ENCODE peak calls at places on chromosomes 7 and 10, in nine cellular contexts. One of them, this sample, is unnamed. For H3K4me1, the result is how much of the 10 kb centered on the place peaks cover.

GRCh38 chr7:74010407-74010806 is 17.6 kb upstream of the ELN start:
- DNase-seq in fibroblast of lung: no peak
- DNase-seq in A549: no peak
- DNase-seq in heart right ventricle: no peak
- DNase-seq in colonic mucosa: no peak
- DNase-seq in PC-9: no peak
- DNase-seq in BE2C: no peak
- DNase-seq in transverse colon: no peak
- DNase-seq in tibial artery: peak
- DNase-seq in this sample: no peak

GRCh38 chr7:464712-465461 is 54.8 kb downstream of the PDGFA start:
- DNase-seq in tibial artery: peak
- DNase-seq in transverse colon: no peak
- DNase-seq in PC-9: no peak
- DNase-seq in fibroblast of lung: peak
- DNase-seq in A549: no peak
- DNase-seq in BE2C: no peak
- DNase-seq in heart right ventricle: peak
- DNase-seq in colonic mucosa: no peak
- DNase-seq in this sample: peak

GRCh38 chr7:52540041-52540440 is 495.4 kb upstream of the POM121L12 start:
- DNase-seq in fibroblast of lung: no peak
- DNase-seq in BE2C: peak
- DNase-seq in A549: no peak
- DNase-seq in tibial artery: no peak
- DNase-seq in heart right ventricle: no peak
- DNase-seq in PC-9: no peak
- DNase-seq in colonic mucosa: no peak
- DNase-seq in transverse colon: no peak
- DNase-seq in this sample: no peak

GRCh38 chr10:78215645-78216044 is 182.0 kb downstream of the RPS24 start:
- DNase-seq in BE2C: no peak
- DNase-seq in transverse colon: peak
- DNase-seq in tibial artery: peak
- DNase-seq in PC-9: no peak
- DNase-seq in heart right ventricle: peak
- DNase-seq in fibroblast of lung: peak
- DNase-seq in colonic mucosa: peak
- DNase-seq in A549: no peak
- DNase-seq in this sample: no peak

GRCh38 chr10:81095238-81095637 is 557.5 kb downstream of the SH2D4B start:
- DNase-seq in transverse colon: no peak
- DNase-seq in A549: no peak
- DNase-seq in colonic mucosa: no peak
- DNase-seq in fibroblast of lung: no peak
- DNase-seq in heart right ventricle: no peak
- DNase-seq in BE2C: no peak
- DNase-seq in tibial artery: no peak
- DNase-seq in PC-9: no peak
- DNase-seq in this sample: no peak

GRCh38 chr10:89115876-89116627 is 91.1 kb downstream of the CH25H start:
- DNase-seq in fibroblast of lung: peak
- DNase-seq in tibial artery: no peak
- DNase-seq in colonic mucosa: no peak
- DNase-seq in heart right ventricle: no peak
- DNase-seq in transverse colon: no peak
- DNase-seq in BE2C: no peak
- DNase-seq in PC-9: no peak
- DNase-seq in A549: peak
- DNase-seq in this sample: no peak

GRCh38 chr10:11663763-11664555 is 52.5 kb upstream of the USP6NL start:
- DNase-seq in BE2C: no peak
- DNase-seq in heart right ventricle: no peak
- DNase-seq in tibial artery: no peak
- DNase-seq in transverse colon: peak
- DNase-seq in fibroblast of lung: no peak
- DNase-seq in colonic mucosa: peak
- DNase-seq in PC-9: no peak
- DNase-seq in A549: no peak
- DNase-seq in this sample: no peak

GRCh38 chr7:151725844-151726770 is 150.8 kb downstream of the PRKAG2 start:
- DNase-seq in tibial artery: no peak
- DNase-seq in fibroblast of lung: no peak
- DNase-seq in PC-9: no peak
- DNase-seq in BE2C: no peak
- DNase-seq in A549: no peak
- DNase-seq in colonic mucosa: no peak
- DNase-seq in transverse colon: no peak
- DNase-seq in heart right ventricle: no peak
- DNase-seq in this sample: no peak

GRCh38 chr7:130322615-130323014 is 22.0 kb upstream of the CPA5 start:
- DNase-seq in PC-9: peak
- DNase-seq in A549: no peak
- DNase-seq in BE2C: no peak
- DNase-seq in heart right ventricle: no peak
- DNase-seq in tibial artery: no peak
- DNase-seq in transverse colon: no peak
- DNase-seq in fibroblast of lung: no peak
- DNase-seq in colonic mucosa: no peak
- DNase-seq in this sample: no peak

GRCh38 chr10:114504769-114505579 is 100.7 kb upstream of the AFAP1L2 start:
- DNase-seq in PC-9: peak
- DNase-seq in A549: no peak
- DNase-seq in colonic mucosa: no peak
- DNase-seq in fibroblast of lung: peak
- DNase-seq in BE2C: no peak
- DNase-seq in heart right ventricle: no peak
- DNase-seq in transverse colon: no peak
- DNase-seq in tibial artery: no peak
- DNase-seq in this sample: no peak

GRCh38 chr10:60732240-60733188 is 45.8 kb upstream of the CDK1 start:
- DNase-seq in transverse colon: peak
- DNase-seq in PC-9: peak
- DNase-seq in fibroblast of lung: no peak
- DNase-seq in A549: no peak
- DNase-seq in tibial artery: no peak
- DNase-seq in colonic mucosa: peak
- DNase-seq in BE2C: no peak
- DNase-seq in heart right ventricle: no peak
- DNase-seq in this sample: peak

GRCh38 chr7:105589221-105590077 is 8.2 kb upstream of the EFCAB10 start:
- DNase-seq in A549: peak
- DNase-seq in BE2C: peak
- DNase-seq in PC-9: peak
- DNase-seq in fibroblast of lung: peak
- DNase-seq in tibial artery: peak
- DNase-seq in transverse colon: peak
- DNase-seq in heart right ventricle: peak
- DNase-seq in colonic mucosa: peak
- DNase-seq in this sample: peak

GRCh38 chr10:132961-133898 is 2.0 kb upstream of the ZMYND11 start:
- DNase-seq in BE2C: no peak
- DNase-seq in heart right ventricle: no peak
- DNase-seq in tibial artery: no peak
- DNase-seq in PC-9: no peak
- DNase-seq in colonic mucosa: no peak
- DNase-seq in A549: no peak
- DNase-seq in transverse colon: no peak
- DNase-seq in fibroblast of lung: peak
- DNase-seq in this sample: no peak

GRCh38 chr7:30968747-30969603 is 5.2 kb downstream of the GHRHR start:
- DNase-seq in PC-9: no peak
- DNase-seq in A549: no peak
- DNase-seq in colonic mucosa: peak
- DNase-seq in fibroblast of lung: no peak
- DNase-seq in heart right ventricle: no peak
- DNase-seq in BE2C: no peak
- DNase-seq in tibial artery: no peak
- DNase-seq in transverse colon: no peak
- DNase-seq in this sample: no peak

GRCh38 chr10:77445562-77445961 is 192.0 kb downstream of the KCNMA1 start:
- DNase-seq in tibial artery: no peak
- DNase-seq in PC-9: no peak
- DNase-seq in BE2C: no peak
- DNase-seq in colonic mucosa: no peak
- DNase-seq in fibroblast of lung: no peak
- DNase-seq in transverse colon: no peak
- DNase-seq in A549: no peak
- DNase-seq in heart right ventricle: no peak
- DNase-seq in this sample: no peak

GRCh38 chr10:27541728-27542285 is 37.7 kb downstream of the RAB18 start:
- DNase-seq in colonic mucosa: no peak
- DNase-seq in PC-9: no peak
- DNase-seq in BE2C: no peak
- DNase-seq in tibial artery: no peak
- DNase-seq in A549: no peak
- DNase-seq in fibroblast of lung: no peak
- DNase-seq in heart right ventricle: no peak
- DNase-seq in transverse colon: no peak
- DNase-seq in this sample: peak

GRCh38 chr10:8602821-8603220 is 548.3 kb downstream of the GATA3 start:
- DNase-seq in tibial artery: no peak
- DNase-seq in heart right ventricle: no peak
- DNase-seq in transverse colon: no peak
- DNase-seq in colonic mucosa: no peak
- DNase-seq in PC-9: no peak
- DNase-seq in fibroblast of lung: no peak
- DNase-seq in BE2C: no peak
- DNase-seq in A549: no peak
- DNase-seq in this sample: no peak

GRCh38 chr7:21345361-21345760 is 82.5 kb upstream of the SP4 start:
- DNase-seq in PC-9: no peak
- DNase-seq in BE2C: no peak
- DNase-seq in A549: no peak
- DNase-seq in transverse colon: no peak
- DNase-seq in colonic mucosa: no peak
- DNase-seq in heart right ventricle: no peak
- DNase-seq in tibial artery: no peak
- DNase-seq in fibroblast of lung: no peak
- DNase-seq in this sample: no peak

DNA sequence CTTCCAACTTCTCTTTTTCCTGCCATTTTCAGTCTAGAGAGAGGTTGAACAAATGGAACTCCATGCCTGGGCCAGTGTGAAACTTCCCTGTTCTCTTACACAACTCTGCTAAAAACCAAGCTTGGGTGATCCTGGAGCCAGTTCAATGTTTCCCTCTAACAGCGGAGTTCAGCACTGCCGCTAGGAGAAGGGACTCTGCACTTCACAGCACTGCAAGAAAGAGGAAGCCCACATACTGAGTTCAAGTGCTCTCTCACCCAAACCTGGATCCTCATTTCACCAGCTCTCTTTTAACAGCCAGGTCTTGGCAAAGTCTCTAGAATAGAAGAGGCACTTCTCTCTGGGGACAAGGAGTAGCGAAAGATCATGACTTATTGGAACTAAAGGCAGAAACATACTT is 18.8 kb downstream of the FOXI2 start:
- DNase-seq in tibial artery: no peak
- DNase-seq in BE2C: no peak
- DNase-seq in heart right ventricle: no peak
- DNase-seq in colonic mucosa: no peak
- DNase-seq in A549: no peak
- DNase-seq in PC-9: no peak
- DNase-seq in fibroblast of lung: no peak
- DNase-seq in transverse colon: no peak
- DNase-seq in this sample: no peak
- TF ChIP-seq CTCF in tibial artery: no peak
- TF ChIP-seq CTCF in BE2C: no peak
- TF ChIP-seq CTCF in heart right ventricle: no peak
- TF ChIP-seq CTCF in colonic mucosa: no peak
- TF ChIP-seq CTCF in A549: no peak
- TF ChIP-seq CTCF in PC-9: no peak
- TF ChIP-seq CTCF in fibroblast of lung: no peak
- TF ChIP-seq CTCF in transverse colon: no peak
- TF ChIP-seq CTCF in this sample: no peak

GRCh38 chr10:1230138-1230537 is 174.0 kb downstream of the WDR37 start:
- DNase-seq in colonic mucosa: no peak
- DNase-seq in tibial artery: no peak
- DNase-seq in A549: no peak
- DNase-seq in BE2C: no peak
- DNase-seq in heart right ventricle: no peak
- DNase-seq in transverse colon: no peak
- DNase-seq in fibroblast of lung: no peak
- DNase-seq in PC-9: no peak
- DNase-seq in this sample: no peak
- H3K4me1 ChIP-seq in colonic mucosa: under half
- H3K4me1 ChIP-seq in tibial artery: under half
- H3K4me1 ChIP-seq in A549: under half
- H3K4me1 ChIP-seq in BE2C: under half
- H3K4me1 ChIP-seq in heart right ventricle: under half
- H3K4me1 ChIP-seq in transverse colon: under half
- H3K4me1 ChIP-seq in fibroblast of lung: under half
- H3K4me1 ChIP-seq in PC-9: under half
- H3K4me1 ChIP-seq in this sample: under half

GRCh38 chr7:43697690-43698089 is 31.6 kb downstream of the COA1 start:
- DNase-seq in BE2C: no peak
- DNase-seq in heart right ventricle: no peak
- DNase-seq in PC-9: no peak
- DNase-seq in A549: no peak
- DNase-seq in colonic mucosa: no peak
- DNase-seq in fibroblast of lung: peak
- DNase-seq in transverse colon: no peak
- DNase-seq in tibial artery: no peak
- DNase-seq in this sample: no peak

GRCh38 chr7:43692582-43693373 is 36.5 kb downstream of the COA1 start:
- DNase-seq in colonic mucosa: no peak
- DNase-seq in tibial artery: no peak
- DNase-seq in PC-9: no peak
- DNase-seq in BE2C: no peak
- DNase-seq in fibroblast of lung: no peak
- DNase-seq in A549: peak
- DNase-seq in heart right ventricle: no peak
- DNase-seq in transverse colon: no peak
- DNase-seq in this sample: no peak

GRCh38 chr7:43691611-43692010 is 37.7 kb downstream of the COA1 start:
- DNase-seq in colonic mucosa: no peak
- DNase-seq in BE2C: no peak
- DNase-seq in A549: no peak
- DNase-seq in transverse colon: no peak
- DNase-seq in tibial artery: no peak
- DNase-seq in fibroblast of lung: no peak
- DNase-seq in PC-9: no peak
- DNase-seq in heart right ventricle: no peak
- DNase-seq in this sample: no peak

GRCh38 chr7:43693687-43694398 is 35.5 kb downstream of the COA1 start:
- DNase-seq in tibial artery: no peak
- DNase-seq in fibroblast of lung: peak
- DNase-seq in transverse colon: no peak
- DNase-seq in BE2C: no peak
- DNase-seq in A549: peak
- DNase-seq in colonic mucosa: no peak
- DNase-seq in heart right ventricle: no peak
- DNase-seq in PC-9: no peak
- DNase-seq in this sample: no peak

GRCh38 chr7:43694399-43694748 is 34.9 kb downstream of the COA1 start:
- DNase-seq in A549: no peak
- DNase-seq in BE2C: no peak
- DNase-seq in transverse colon: no peak
- DNase-seq in heart right ventricle: no peak
- DNase-seq in PC-9: no peak
- DNase-seq in colonic mucosa: no peak
- DNase-seq in tibial artery: no peak
- DNase-seq in fibroblast of lung: peak
- DNase-seq in this sample: no peak
- H3K4me3 ChIP-seq in A549: no peak
- H3K4me3 ChIP-seq in BE2C: no peak
- H3K4me3 ChIP-seq in transverse colon: no peak
- H3K4me3 ChIP-seq in heart right ventricle: no peak
- H3K4me3 ChIP-seq in PC-9: no peak
- H3K4me3 ChIP-seq in colonic mucosa: no peak
- H3K4me3 ChIP-seq in tibial artery: no peak
- H3K4me3 ChIP-seq in fibroblast of lung: no peak
- H3K4me3 ChIP-seq in this sample: no peak

GRCh38 chr7:70907594-70907993 is 224.3 kb upstream of the GALNT17 start:
- DNase-seq in transverse colon: no peak
- DNase-seq in colonic mucosa: no peak
- DNase-seq in BE2C: no peak
- DNase-seq in heart right ventricle: no peak
- DNase-seq in PC-9: no peak
- DNase-seq in A549: no peak
- DNase-seq in fibroblast of lung: no peak
- DNase-seq in tibial artery: no peak
- DNase-seq in this sample: no peak
- TF ChIP-seq CTCF in transverse colon: no peak
- TF ChIP-seq CTCF in colonic mucosa: no peak
- TF ChIP-seq CTCF in BE2C: no peak
- TF ChIP-seq CTCF in heart right ventricle: no peak
- TF ChIP-seq CTCF in PC-9: no peak
- TF ChIP-seq CTCF in A549: no peak
- TF ChIP-seq CTCF in fibroblast of lung: no peak
- TF ChIP-seq CTCF in tibial artery: no peak
- TF ChIP-seq CTCF in this sample: no peak